ENCODE peak calls at places on chromosomes 1 and 21, in nine cellular contexts. One of them, this sample, is unnamed.

GRCh38 chr1:97108200-97108599 is 386.6 kb downstream of the PTBP2 start:
- DNase-seq in upper lobe of right lung: no peak
- DNase-seq in central memory CD4-positive, alpha-beta T cell: no peak
- DNase-seq in fibroblast of lung: peak; percentile 26
- DNase-seq in hippocampal formation: no peak
- DNase-seq in AG09309: no peak
- DNase-seq in vagina: no peak
- DNase-seq in mesothelial cell of epicardium: no peak
- DNase-seq in stimulated activated CD8-positive, alpha-beta memory T cell treated with anti-CD3 and anti-CD28 coated beads, Interleukin-4, amount 100 ng/mL, for 1 hour: no peak
- DNase-seq in this sample: no peak

GRCh38 chr1:22349302-22350043 is 102.2 kb upstream of the ZBTB40 start:
- DNase-seq in mesothelial cell of epicardium: no peak
- DNase-seq in AG09309: no peak
- DNase-seq in stimulated activated CD8-positive, alpha-beta memory T cell treated with anti-CD3 and anti-CD28 coated beads, Interleukin-4, amount 100 ng/mL, for 1 hour: no peak
- DNase-seq in upper lobe of right lung: no peak
- DNase-seq in fibroblast of lung: no peak
- DNase-seq in vagina: no peak
- DNase-seq in hippocampal formation: no peak
- DNase-seq in central memory CD4-positive, alpha-beta T cell: no peak
- DNase-seq in this sample: no peak

GRCh38 chr1:201461193-201461657 is 7.8 kb downstream of the PHLDA3 start:
- DNase-seq in upper lobe of right lung: peak; percentile 62
- DNase-seq in hippocampal formation: no peak
- DNase-seq in stimulated activated CD8-positive, alpha-beta memory T cell treated with anti-CD3 and anti-CD28 coated beads, Interleukin-4, amount 100 ng/mL, for 1 hour: no peak
- DNase-seq in AG09309: peak; percentile 91
- DNase-seq in fibroblast of lung: peak; percentile 98
- DNase-seq in central memory CD4-positive, alpha-beta T cell: no peak
- DNase-seq in mesothelial cell of epicardium: no peak
- DNase-seq in vagina: no peak
- DNase-seq in this sample: peak; percentile 97

GRCh38 chr1:220281159-220281574 is 8.9 kb upstream of the RAB3GAP2 start:
- DNase-seq in hippocampal formation: no peak
- DNase-seq in stimulated activated CD8-positive, alpha-beta memory T cell treated with anti-CD3 and anti-CD28 coated beads, Interleukin-4, amount 100 ng/mL, for 1 hour: no peak
- DNase-seq in mesothelial cell of epicardium: no peak
- DNase-seq in upper lobe of right lung: no peak
- DNase-seq in vagina: no peak
- DNase-seq in central memory CD4-positive, alpha-beta T cell: no peak
- DNase-seq in fibroblast of lung: peak; percentile 28
- DNase-seq in AG09309: no peak
- DNase-seq in this sample: no peak

GRCh38 chr21:14757533-14758327 is 211.6 kb upstream of the SAMSN1 start:
- DNase-seq in vagina: no peak
- DNase-seq in mesothelial cell of epicardium: no peak
- DNase-seq in AG09309: no peak
- DNase-seq in stimulated activated CD8-positive, alpha-beta memory T cell treated with anti-CD3 and anti-CD28 coated beads, Interleukin-4, amount 100 ng/mL, for 1 hour: no peak
- DNase-seq in fibroblast of lung: no peak
- DNase-seq in central memory CD4-positive, alpha-beta T cell: no peak
- DNase-seq in hippocampal formation: no peak
- DNase-seq in upper lobe of right lung: no peak
- DNase-seq in this sample: no peak

GRCh38 chr1:26771285-26771642 is 16.5 kb upstream of the PIGV start:
- DNase-seq in vagina: no peak
- DNase-seq in upper lobe of right lung: no peak
- DNase-seq in fibroblast of lung: no peak
- DNase-seq in stimulated activated CD8-positive, alpha-beta memory T cell treated with anti-CD3 and anti-CD28 coated beads, Interleukin-4, amount 100 ng/mL, for 1 hour: no peak
- DNase-seq in central memory CD4-positive, alpha-beta T cell: no peak
- DNase-seq in mesothelial cell of epicardium: no peak
- DNase-seq in hippocampal formation: no peak
- DNase-seq in AG09309: no peak
- DNase-seq in this sample: no peak

GRCh38 chr1:15760520-15761211 is 2.1 kb downstream of the FBLIM1 start:
- DNase-seq in vagina: no peak
- DNase-seq in upper lobe of right lung: no peak
- DNase-seq in stimulated activated CD8-positive, alpha-beta memory T cell treated with anti-CD3 and anti-CD28 coated beads, Interleukin-4, amount 100 ng/mL, for 1 hour: no peak
- DNase-seq in hippocampal formation: no peak
- DNase-seq in AG09309: peak; percentile 39
- DNase-seq in mesothelial cell of epicardium: no peak
- DNase-seq in fibroblast of lung: peak; percentile 83
- DNase-seq in central memory CD4-positive, alpha-beta T cell: no peak
- DNase-seq in this sample: no peak

GRCh38 chr1:16112558-16113555 is 39.4 kb upstream of the FAM131C start:
- DNase-seq in AG09309: no peak
- DNase-seq in mesothelial cell of epicardium: no peak
- DNase-seq in central memory CD4-positive, alpha-beta T cell: no peak
- DNase-seq in upper lobe of right lung: no peak
- DNase-seq in fibroblast of lung: peak; percentile 68
- DNase-seq in stimulated activated CD8-positive, alpha-beta memory T cell treated with anti-CD3 and anti-CD28 coated beads, Interleukin-4, amount 100 ng/mL, for 1 hour: no peak
- DNase-seq in hippocampal formation: no peak
- DNase-seq in vagina: no peak
- DNase-seq in this sample: no peak

GRCh38 chr1:82367456-82367855 is 566.7 kb downstream of the ADGRL2 start:
- DNase-seq in vagina: no peak
- DNase-seq in upper lobe of right lung: no peak
- DNase-seq in fibroblast of lung: no peak
- DNase-seq in central memory CD4-positive, alpha-beta T cell: no peak
- DNase-seq in mesothelial cell of epicardium: no peak
- DNase-seq in hippocampal formation: no peak
- DNase-seq in AG09309: no peak
- DNase-seq in stimulated activated CD8-positive, alpha-beta memory T cell treated with anti-CD3 and anti-CD28 coated beads, Interleukin-4, amount 100 ng/mL, for 1 hour: no peak
- DNase-seq in this sample: no peak

GRCh38 chr1:92315766-92316413 is 17.0 kb downstream of the RPAP2 start:
- DNase-seq in central memory CD4-positive, alpha-beta T cell: peak; percentile 68
- DNase-seq in hippocampal formation: no peak
- DNase-seq in AG09309: no peak
- DNase-seq in stimulated activated CD8-positive, alpha-beta memory T cell treated with anti-CD3 and anti-CD28 coated beads, Interleukin-4, amount 100 ng/mL, for 1 hour: no peak
- DNase-seq in upper lobe of right lung: no peak
- DNase-seq in vagina: no peak
- DNase-seq in mesothelial cell of epicardium: no peak
- DNase-seq in fibroblast of lung: no peak
- DNase-seq in this sample: no peak

GRCh38 chr1:71273326-71273725 is 192.5 kb upstream of the ZRANB2 start:
- DNase-seq in fibroblast of lung: no peak
- DNase-seq in hippocampal formation: no peak
- DNase-seq in central memory CD4-positive, alpha-beta T cell: no peak
- DNase-seq in stimulated activated CD8-positive, alpha-beta memory T cell treated with anti-CD3 and anti-CD28 coated beads, Interleukin-4, amount 100 ng/mL, for 1 hour: no peak
- DNase-seq in vagina: no peak
- DNase-seq in upper lobe of right lung: no peak
- DNase-seq in AG09309: no peak
- DNase-seq in mesothelial cell of epicardium: no peak
- DNase-seq in this sample: no peak

GRCh38 chr1:235822685-235823084 is 44.0 kb downstream of the LYST start:
- DNase-seq in mesothelial cell of epicardium: no peak
- DNase-seq in central memory CD4-positive, alpha-beta T cell: no peak
- DNase-seq in fibroblast of lung: no peak
- DNase-seq in upper lobe of right lung: no peak
- DNase-seq in vagina: no peak
- DNase-seq in AG09309: no peak
- DNase-seq in hippocampal formation: no peak
- DNase-seq in stimulated activated CD8-positive, alpha-beta memory T cell treated with anti-CD3 and anti-CD28 coated beads, Interleukin-4, amount 100 ng/mL, for 1 hour: no peak
- DNase-seq in this sample: no peak

GRCh38 chr1:54792686-54793282 is 8.3 kb downstream of the TTC22 start:
- DNase-seq in upper lobe of right lung: no peak
- DNase-seq in central memory CD4-positive, alpha-beta T cell: no peak
- DNase-seq in vagina: no peak
- DNase-seq in AG09309: no peak
- DNase-seq in mesothelial cell of epicardium: no peak
- DNase-seq in stimulated activated CD8-positive, alpha-beta memory T cell treated with anti-CD3 and anti-CD28 coated beads, Interleukin-4, amount 100 ng/mL, for 1 hour: no peak
- DNase-seq in fibroblast of lung: no peak
- DNase-seq in hippocampal formation: peak; percentile 24
- DNase-seq in this sample: no peak

GRCh38 chr1:44721521-44722361 is 9.2 kb downstream of the RNU5D-1 start:
- DNase-seq in hippocampal formation: peak; percentile 44
- DNase-seq in central memory CD4-positive, alpha-beta T cell: peak; percentile 75
- DNase-seq in mesothelial cell of epicardium: no peak
- DNase-seq in upper lobe of right lung: peak; percentile 81
- DNase-seq in AG09309: peak; percentile 81
- DNase-seq in vagina: no peak
- DNase-seq in stimulated activated CD8-positive, alpha-beta memory T cell treated with anti-CD3 and anti-CD28 coated beads, Interleukin-4, amount 100 ng/mL, for 1 hour: no peak
- DNase-seq in fibroblast of lung: peak; percentile 95
- DNase-seq in this sample: peak; percentile 65

GRCh38 chr1:63690966-63691365 is 82.9 kb upstream of the ROR1 start:
- DNase-seq in hippocampal formation: no peak
- DNase-seq in mesothelial cell of epicardium: no peak
- DNase-seq in fibroblast of lung: no peak
- DNase-seq in vagina: no peak
- DNase-seq in upper lobe of right lung: no peak
- DNase-seq in central memory CD4-positive, alpha-beta T cell: no peak
- DNase-seq in stimulated activated CD8-positive, alpha-beta memory T cell treated with anti-CD3 and anti-CD28 coated beads, Interleukin-4, amount 100 ng/mL, for 1 hour: no peak
- DNase-seq in AG09309: no peak
- DNase-seq in this sample: no peak

GRCh38 chr1:39866767-39867166 is 16.5 kb downstream of the TRIT1 start:
- DNase-seq in vagina: no peak
- DNase-seq in central memory CD4-positive, alpha-beta T cell: no peak
- DNase-seq in hippocampal formation: no peak
- DNase-seq in mesothelial cell of epicardium: no peak
- DNase-seq in upper lobe of right lung: no peak
- DNase-seq in AG09309: peak; percentile 68
- DNase-seq in fibroblast of lung: peak; percentile 78
- DNase-seq in stimulated activated CD8-positive, alpha-beta memory T cell treated with anti-CD3 and anti-CD28 coated beads, Interleukin-4, amount 100 ng/mL, for 1 hour: no peak
- DNase-seq in this sample: no peak

GRCh38 chr1:216032284-216032683 is 391.0 kb downstream of the USH2A start:
- DNase-seq in central memory CD4-positive, alpha-beta T cell: no peak
- DNase-seq in stimulated activated CD8-positive, alpha-beta memory T cell treated with anti-CD3 and anti-CD28 coated beads, Interleukin-4, amount 100 ng/mL, for 1 hour: no peak
- DNase-seq in vagina: no peak
- DNase-seq in mesothelial cell of epicardium: no peak
- DNase-seq in AG09309: no peak
- DNase-seq in fibroblast of lung: no peak
- DNase-seq in upper lobe of right lung: no peak
- DNase-seq in hippocampal formation: no peak
- DNase-seq in this sample: no peak

GRCh38 chr1:152982076-152982475 is 1.8 kb upstream of the SPRR1A start:
- DNase-seq in AG09309: no peak
- DNase-seq in hippocampal formation: no peak
- DNase-seq in stimulated activated CD8-positive, alpha-beta memory T cell treated with anti-CD3 and anti-CD28 coated beads, Interleukin-4, amount 100 ng/mL, for 1 hour: no peak
- DNase-seq in mesothelial cell of epicardium: no peak
- DNase-seq in central memory CD4-positive, alpha-beta T cell: no peak
- DNase-seq in upper lobe of right lung: no peak
- DNase-seq in vagina: no peak
- DNase-seq in fibroblast of lung: no peak
- DNase-seq in this sample: no peak

GRCh38 chr21:37565530-37566223 is 199.1 kb downstream of the DYRK1A start:
- DNase-seq in hippocampal formation: peak; percentile 46
- DNase-seq in stimulated activated CD8-positive, alpha-beta memory T cell treated with anti-CD3 and anti-CD28 coated beads, Interleukin-4, amount 100 ng/mL, for 1 hour: no peak
- DNase-seq in central memory CD4-positive, alpha-beta T cell: no peak
- DNase-seq in upper lobe of right lung: no peak
- DNase-seq in fibroblast of lung: peak; percentile 23
- DNase-seq in AG09309: no peak
- DNase-seq in vagina: no peak
- DNase-seq in mesothelial cell of epicardium: no peak
- DNase-seq in this sample: no peak

GRCh38 chr1:111193712-111194480 is 6.5 kb downstream of the DENND2D start:
- DNase-seq in upper lobe of right lung: no peak
- DNase-seq in fibroblast of lung: no peak
- DNase-seq in mesothelial cell of epicardium: no peak
- DNase-seq in stimulated activated CD8-positive, alpha-beta memory T cell treated with anti-CD3 and anti-CD28 coated beads, Interleukin-4, amount 100 ng/mL, for 1 hour: no peak
- DNase-seq in vagina: no peak
- DNase-seq in hippocampal formation: no peak
- DNase-seq in central memory CD4-positive, alpha-beta T cell: no peak
- DNase-seq in AG09309: no peak
- DNase-seq in this sample: no peak

GRCh38 chr1:208979776-208980175 is 603.7 kb upstream of the CAMK1G start:
- DNase-seq in mesothelial cell of epicardium: no peak
- DNase-seq in vagina: no peak
- DNase-seq in central memory CD4-positive, alpha-beta T cell: no peak
- DNase-seq in stimulated activated CD8-positive, alpha-beta memory T cell treated with anti-CD3 and anti-CD28 coated beads, Interleukin-4, amount 100 ng/mL, for 1 hour: no peak
- DNase-seq in hippocampal formation: no peak
- DNase-seq in upper lobe of right lung: no peak
- DNase-seq in AG09309: no peak
- DNase-seq in fibroblast of lung: peak; percentile 8
- DNase-seq in this sample: no peak

GRCh38 chr1:70044832-70045231 is 160.5 kb downstream of the LRRC40 start:
- DNase-seq in hippocampal formation: no peak
- DNase-seq in mesothelial cell of epicardium: no peak
- DNase-seq in central memory CD4-positive, alpha-beta T cell: no peak
- DNase-seq in fibroblast of lung: peak; percentile 86
- DNase-seq in vagina: no peak
- DNase-seq in stimulated activated CD8-positive, alpha-beta memory T cell treated with anti-CD3 and anti-CD28 coated beads, Interleukin-4, amount 100 ng/mL, for 1 hour: no peak
- DNase-seq in AG09309: peak; percentile 47
- DNase-seq in upper lobe of right lung: no peak
- DNase-seq in this sample: peak; percentile 16

GRCh38 chr1:234558186-234558836 is 51.7 kb downstream of the IRF2BP2 start:
- DNase-seq in AG09309: no peak
- DNase-seq in stimulated activated CD8-positive, alpha-beta memory T cell treated with anti-CD3 and anti-CD28 coated beads, Interleukin-4, amount 100 ng/mL, for 1 hour: no peak
- DNase-seq in vagina: peak; percentile 58
- DNase-seq in hippocampal formation: no peak
- DNase-seq in upper lobe of right lung: no peak
- DNase-seq in fibroblast of lung: peak; percentile 28
- DNase-seq in central memory CD4-positive, alpha-beta T cell: no peak
- DNase-seq in mesothelial cell of epicardium: no peak
- DNase-seq in this sample: no peak

GRCh38 chr1:89910780-89911179 is 84.1 kb upstream of the ZNF326 start:
- DNase-seq in mesothelial cell of epicardium: no peak
- DNase-seq in hippocampal formation: no peak
- DNase-seq in upper lobe of right lung: no peak
- DNase-seq in stimulated activated CD8-positive, alpha-beta memory T cell treated with anti-CD3 and anti-CD28 coated beads, Interleukin-4, amount 100 ng/mL, for 1 hour: no peak
- DNase-seq in vagina: no peak
- DNase-seq in central memory CD4-positive, alpha-beta T cell: no peak
- DNase-seq in AG09309: no peak
- DNase-seq in fibroblast of lung: peak; percentile 90
- DNase-seq in this sample: peak; percentile 70

GRCh38 chr1:207626972-207627337 is 18.0 kb upstream of the CR1L start:
- DNase-seq in hippocampal formation: no peak
- DNase-seq in vagina: no peak
- DNase-seq in mesothelial cell of epicardium: no peak
- DNase-seq in AG09309: no peak
- DNase-seq in upper lobe of right lung: no peak
- DNase-seq in central memory CD4-positive, alpha-beta T cell: no peak
- DNase-seq in fibroblast of lung: no peak
- DNase-seq in stimulated activated CD8-positive, alpha-beta memory T cell treated with anti-CD3 and anti-CD28 coated beads, Interleukin-4, amount 100 ng/mL, for 1 hour: no peak
- DNase-seq in this sample: no peak

GRCh38 chr1:72184099-72184695 is 98.1 kb downstream of the NEGR1 start:
- DNase-seq in fibroblast of lung: no peak
- DNase-seq in stimulated activated CD8-positive, alpha-beta memory T cell treated with anti-CD3 and anti-CD28 coated beads, Interleukin-4, amount 100 ng/mL, for 1 hour: no peak
- DNase-seq in mesothelial cell of epicardium: no peak
- DNase-seq in hippocampal formation: peak; percentile 23
- DNase-seq in central memory CD4-positive, alpha-beta T cell: no peak
- DNase-seq in AG09309: no peak
- DNase-seq in upper lobe of right lung: no peak
- DNase-seq in vagina: no peak
- DNase-seq in this sample: no peak

GRCh38 chr1:27356628-27357280 is 10.0 kb downstream of the MAP3K6 start:
- DNase-seq in mesothelial cell of epicardium: no peak
- DNase-seq in vagina: no peak
- DNase-seq in upper lobe of right lung: no peak
- DNase-seq in central memory CD4-positive, alpha-beta T cell: peak; percentile 30
- DNase-seq in AG09309: no peak
- DNase-seq in stimulated activated CD8-positive, alpha-beta memory T cell treated with anti-CD3 and anti-CD28 coated beads, Interleukin-4, amount 100 ng/mL, for 1 hour: no peak
- DNase-seq in fibroblast of lung: no peak
- DNase-seq in hippocampal formation: no peak
- DNase-seq in this sample: no peak

GRCh38 chr21:36129219-36129618 is 5.7 kb upstream of the CBR3 start:
- DNase-seq in upper lobe of right lung: no peak
- DNase-seq in mesothelial cell of epicardium: no peak
- DNase-seq in fibroblast of lung: no peak
- DNase-seq in AG09309: no peak
- DNase-seq in stimulated activated CD8-positive, alpha-beta memory T cell treated with anti-CD3 and anti-CD28 coated beads, Interleukin-4, amount 100 ng/mL, for 1 hour: no peak
- DNase-seq in hippocampal formation: no peak
- DNase-seq in central memory CD4-positive, alpha-beta T cell: no peak
- DNase-seq in vagina: no peak
- DNase-seq in this sample: no peak

GRCh38 chr1:119713039-119713537 is 1.4 kb downstream of the PHGDH start:
- DNase-seq in AG09309: no peak
- DNase-seq in hippocampal formation: peak; percentile 49
- DNase-seq in mesothelial cell of epicardium: no peak
- DNase-seq in vagina: peak; percentile 25
- DNase-seq in upper lobe of right lung: no peak
- DNase-seq in central memory CD4-positive, alpha-beta T cell: no peak
- DNase-seq in fibroblast of lung: peak; percentile 42
- DNase-seq in stimulated activated CD8-positive, alpha-beta memory T cell treated with anti-CD3 and anti-CD28 coated beads, Interleukin-4, amount 100 ng/mL, for 1 hour: no peak
- DNase-seq in this sample: no peak